ENCODE peak calls at places on chromosomes 16 and 17, in eight cellular contexts. I, V, U, W, H, P, X and Q are unnamed samples.
A peak's percentile ranks its signal among the peaks of the same experiment; 100 is the strongest.

GRCh38 chr16:11407047-11407982 is 62.1 kb downstream of the RMI2 start:
- DNase-seq in I (peak; percentile 80), V (peak; percentile 87), U (peak; percentile 42), W (peak; percentile 74), H (peak; percentile 65), P (peak; percentile 81), X (peak; percentile 85), Q (peak; percentile 8)

GRCh38 chr16:69309316-69309715 is 1.8 kb upstream of the VPS4A start:
- DNase-seq in I (no peak), V (no peak), U (no peak), W (no peak), H (no peak), P (no peak), X (no peak), Q (no peak)

GRCh38 chr17:13306310-13306962 is 288.6 kb upstream of the ELAC2 start:
- DNase-seq in I (no peak), V (peak; percentile 29), U (peak; percentile 62), W (peak; percentile 96), H (peak; percentile 87), P (peak; percentile 98), X (peak; percentile 60), Q (no peak)

GRCh38 chr17:34797724-34798123 is 163.5 kb downstream of the CCT6B start:
- DNase-seq in I (no peak), V (peak; percentile 68), U (no peak), W (peak; percentile 1), H (no peak), P (peak; percentile 39), X (peak; percentile 53), Q (no peak)

GRCh38 chr16:26111900-26112299 is 420.1 kb downstream of the HS3ST4 start:
- DNase-seq in I (no peak), V (no peak), U (no peak), W (no peak), H (no peak), P (peak; percentile 1), X (no peak), Q (no peak)

GRCh38 chr17:44786551-44787081 is 27.8 kb downstream of the ADAM11 start:
- DNase-seq in I (no peak), V (no peak), U (no peak), W (no peak), H (no peak), P (no peak), X (no peak), Q (peak; percentile 41)

GRCh38 chr17:77995146-77995852 is 36.8 kb downstream of the TNRC6C start:
- DNase-seq in I (no peak), V (no peak), U (no peak), W (no peak), H (no peak), P (no peak), X (no peak), Q (no peak)

GRCh38 chr17:58319181-58320162 is 9.1 kb downstream of the TSPOAP1 start:
- DNase-seq in I (no peak), V (no peak), U (no peak), W (no peak), H (no peak), P (no peak), X (no peak), Q (no peak)

GRCh38 chr16:81708459-81709368 is 70.4 kb upstream of the PLCG2 start:
- DNase-seq in I (no peak), V (no peak), U (no peak), W (no peak), H (no peak), P (no peak), X (no peak), Q (no peak)

GRCh38 chr16:764848-765487 is 4.4 kb downstream of the MSLN start:
- DNase-seq in I (no peak), V (no peak), U (no peak), W (no peak), H (no peak), P (no peak), X (no peak), Q (no peak)

GRCh38 chr17:77247048-77247541 is 106.3 kb downstream of the SEC14L1 start:
- DNase-seq in I (peak; percentile 94), V (peak; percentile 96), U (peak; percentile 42), W (peak; percentile 59), H (peak; percentile 80), P (peak; percentile 77), X (peak; percentile 91), Q (peak; percentile 35)

GRCh38 chr17:17120716-17121115 is 78.5 kb downstream of the MPRIP start:
- DNase-seq in I (no peak), V (no peak), U (no peak), W (no peak), H (no peak), P (no peak), X (no peak), Q (no peak)

GRCh38 chr17:9557356-9557755 is 18.3 kb downstream of the STX8 start:
- DNase-seq in I (no peak), V (no peak), U (no peak), W (no peak), H (no peak), P (no peak), X (no peak), Q (no peak)

GRCh38 chr17:78645421-78646295 is 68.5 kb upstream of the DNAH17 start:
- DNase-seq in I (peak; percentile 57), V (no peak), U (no peak), W (peak; percentile 75), H (no peak), P (no peak), X (no peak), Q (no peak)

GRCh38 chr17:353213-353837 is 718 bp upstream of the RPH3AL start:
- DNase-seq in I (no peak), V (no peak), U (no peak), W (no peak), H (no peak), P (no peak), X (no peak), Q (peak; percentile 54)

GRCh38 chr16:81238296-81239011 is at the start of gene BCO1:
- DNase-seq in I (no peak), V (no peak), U (peak; percentile 68), W (peak; percentile 73), H (peak; percentile 26), P (peak; percentile 62), X (peak; percentile 29), Q (peak; percentile 8)

GRCh38 chr17:68794636-68795503 is 160.3 kb downstream of the ABCA8 start:
- DNase-seq in I (no peak), V (no peak), U (peak; percentile 42), W (peak; percentile 75), H (no peak), P (peak; percentile 52), X (no peak), Q (no peak)